ENCODE peak calls at places on chromosomes 2 and 18, in six cellular contexts. Y is IMR-90, Q is H9, A is neuronal stem cell, S is H1, C is mesenchymal stem cell. I is an unnamed sample. For H3K79me1, the result is how much of the 10 kb centered on the place peaks cover.

GRCh38 chr2:222561817-222562424 is 94.0 kb downstream of the FARSB start:
- DNase-seq in Y (peak), Q (peak), A (peak), S (peak), C (peak), I (peak)

GRCh38 chr2:139514946-139515345 is 734.8 kb upstream of the NXPH2 start:
- DNase-seq in Y (no peak), Q (no peak), A (no peak), S (no peak), C (no peak), I (no peak)

GRCh38 chr2:105912081-105912480 is 167.4 kb downstream of the NCK2 start:
- DNase-seq in Y (peak), Q (no peak), A (no peak), S (no peak), C (peak), I (no peak)

GRCh38 chr2:238320648-238321281 is 447 bp downstream of the TRAF3IP1 start:
- DNase-seq in Y (peak), Q (no peak), A (no peak), S (no peak), C (peak), I (peak)

GRCh38 chr2:134988994-134989605 is 58.1 kb downstream of the MAP3K19 start:
- DNase-seq in Y (peak), Q (no peak), A (no peak), S (no peak), C (peak), I (no peak)

GRCh38 chr2:10493636-10494281 is 45.6 kb upstream of the ODC1 start:
- DNase-seq in Y (peak), Q (no peak), A (no peak), S (no peak), C (peak), I (no peak)

GRCh38 chr18:79616651-79617518 is 62.7 kb upstream of the CTDP1 start:
- DNase-seq in Y (peak), Q (no peak), A (peak), S (no peak), C (peak), I (no peak)

GRCh38 chr2:2847131-2847740 is 516.2 kb upstream of the MYT1L start:
- DNase-seq in Y (no peak), Q (no peak), A (no peak), S (no peak), C (no peak), I (no peak)

GRCh38 chr2:123566291-123566946 is 458.7 kb upstream of the CNTNAP5 start:
- DNase-seq in Y (no peak), Q (no peak), A (no peak), S (no peak), C (no peak), I (no peak)

GRCh38 chr2:105373344-105373781 is 25.5 kb downstream of the FHL2 start:
- DNase-seq in Y (peak), Q (no peak), A (no peak), S (no peak), C (no peak), I (no peak)

GRCh38 chr18:61869631-61870030 is 23.2 kb downstream of the RNF152 start:
- DNase-seq in Y (peak), Q (no peak), A (no peak), S (no peak), C (peak), I (no peak)

GRCh38 chr2:112690853-112691390 is 29.9 kb upstream of the NT5DC4 start:
- DNase-seq in Y (peak), Q (peak), A (no peak), S (peak), C (peak), I (peak)

GRCh38 chr18:36537289-36537688 is 239.8 kb downstream of the FHOD3 start:
- DNase-seq in Y (no peak), Q (peak), A (no peak), S (no peak), C (no peak), I (no peak)

GRCh38 chr2:19321946-19322345 is 36.5 kb downstream of the OSR1 start:
- DNase-seq in Y (peak), Q (no peak), A (no peak), S (no peak), C (no peak), I (peak)

DNA sequence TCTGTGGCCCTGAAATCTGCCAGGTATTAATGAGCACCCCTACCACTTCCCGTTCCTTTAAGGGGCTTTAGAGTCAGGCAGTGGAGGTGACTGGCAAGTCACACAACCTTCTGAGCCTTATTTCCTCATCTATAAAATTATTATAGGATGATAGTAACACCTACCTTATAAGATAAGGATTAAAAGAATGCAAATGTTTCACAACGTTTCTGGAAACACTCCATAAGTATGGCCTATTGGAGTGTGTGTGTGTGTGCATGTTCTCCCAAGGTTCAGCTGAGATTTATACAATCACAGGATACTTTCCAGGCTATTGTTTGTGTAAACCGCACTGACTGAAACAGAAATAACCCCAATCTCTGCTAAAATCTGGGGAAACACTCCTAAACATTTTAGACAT is 176.0 kb downstream of the PDE11A start:
- DNase-seq in Y (no peak), Q (no peak), A (no peak), S (no peak), C (no peak), I (no peak)
- H3K4me2 ChIP-seq in Y (no peak), Q (no peak), A (no peak), S (no peak), C (no peak), I (no peak)

GRCh38 chr2:210324458-210324857 is 9.5 kb upstream of the MYL1 start:
- DNase-seq in Y (no peak), Q (no peak), A (no peak), S (no peak), C (no peak), I (no peak)
- H3K79me1 ChIP-seq in Y (under half), Q (under half), A (under half), S (under half), C (under half), I (under half)

GRCh38 chr2:231373184-231373583 is 22.3 kb upstream of the B3GNT7 start:
- DNase-seq in Y (no peak), Q (no peak), A (no peak), S (no peak), C (no peak), I (no peak)

GRCh38 chr2:231370429-231370748 is 25.1 kb upstream of the B3GNT7 start:
- DNase-seq in Y (no peak), Q (peak), A (no peak), S (no peak), C (no peak), I (no peak)

GRCh38 chr2:231372326-231372725 is 23.2 kb upstream of the B3GNT7 start:
- DNase-seq in Y (no peak), Q (no peak), A (no peak), S (no peak), C (no peak), I (no peak)

GRCh38 chr2:231370749-231371429 is 24.6 kb upstream of the B3GNT7 start:
- DNase-seq in Y (no peak), Q (peak), A (no peak), S (no peak), C (no peak), I (peak)

DNA sequence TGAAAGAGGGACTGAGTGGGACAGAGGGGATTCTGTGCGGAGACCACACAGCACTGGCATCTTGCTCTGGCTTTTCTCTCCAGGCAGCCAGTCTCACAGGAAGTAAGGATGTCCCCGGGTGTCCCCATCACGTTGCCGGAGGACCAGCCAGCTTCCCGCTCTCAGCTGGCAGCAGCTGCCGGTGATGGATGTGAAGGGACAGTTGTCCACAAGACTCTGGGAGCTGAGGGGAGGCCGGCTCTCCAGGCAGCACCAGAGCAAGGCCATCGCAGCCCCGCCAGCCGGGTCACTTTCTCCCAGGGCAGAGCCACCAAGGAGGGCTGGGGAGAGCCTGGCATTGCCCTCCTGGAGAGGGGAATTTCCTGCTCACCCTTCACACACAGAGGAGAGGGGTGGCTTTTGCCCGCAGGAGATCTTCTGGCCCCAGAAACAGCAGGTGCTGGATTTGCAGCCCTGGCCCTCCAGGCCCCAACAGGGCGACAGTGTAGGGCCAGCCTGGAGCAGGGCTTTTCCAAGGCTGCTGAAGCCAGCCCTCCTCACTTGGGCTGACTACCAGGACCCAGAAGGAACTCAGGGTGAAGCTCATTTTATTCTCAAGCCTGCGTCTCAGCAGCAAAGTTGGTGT is 24.0 kb upstream of the B3GNT7 start:
- DNase-seq in Y (no peak), Q (no peak), A (no peak), S (no peak), C (no peak), I (no peak)
- H2BK5ac ChIP-seq in Y (no peak), Q (no peak), A (no peak), S (peak), C (no peak), I (no peak)

GRCh38 chr2:58146707-58147106 is 94.4 kb downstream of the FANCL start:
- DNase-seq in Y (peak), Q (no peak), A (no peak), S (no peak), C (no peak), I (no peak)
- H3K4me2 ChIP-seq in Y (no peak), Q (no peak), A (no peak), S (no peak), C (no peak), I (no peak)

GRCh38 chr2:120765031-120765910 is 29.6 kb downstream of the GLI2 start:
- DNase-seq in Y (peak), Q (peak), A (no peak), S (no peak), C (peak), I (no peak)

GRCh38 chr2:120762341-120763061 is 26.8 kb downstream of the GLI2 start:
- DNase-seq in Y (no peak), Q (peak), A (no peak), S (no peak), C (no peak), I (no peak)

GRCh38 chr2:120763516-120763915 is 27.8 kb downstream of the GLI2 start:
- DNase-seq in Y (no peak), Q (peak), A (no peak), S (no peak), C (peak), I (no peak)

GRCh38 chr2:120764434-120764833 is 28.8 kb downstream of the GLI2 start:
- DNase-seq in Y (no peak), Q (peak), A (no peak), S (no peak), C (no peak), I (no peak)

DNA sequence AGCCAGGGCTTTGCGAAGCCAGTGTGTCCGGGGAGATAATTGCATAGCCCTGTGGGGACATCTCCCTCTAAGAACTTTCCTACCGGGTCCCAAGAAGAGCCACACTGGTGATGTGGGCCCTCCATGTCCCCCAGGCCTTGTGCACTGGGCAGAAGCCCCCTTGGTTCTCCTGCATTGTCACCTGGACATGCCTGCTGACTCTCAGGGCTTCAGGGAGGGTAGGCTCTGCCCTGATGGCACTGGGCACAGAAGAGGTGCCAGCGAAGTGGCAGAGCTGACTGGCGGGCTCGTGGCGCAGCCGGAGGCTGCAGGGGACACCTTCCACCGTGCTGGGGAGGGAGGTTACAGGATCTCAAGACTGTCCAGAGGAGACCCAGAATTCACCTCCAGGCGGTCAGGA is 28.3 kb downstream of the GLI2 start:
- DNase-seq in Y (no peak), Q (peak), A (no peak), S (no peak), C (no peak), I (no peak)
- H3K79me1 ChIP-seq in Y (under half), Q (under half), A (under half), S (half or more), C (half or more), I (under half)

GRCh38 chr2:69164379-69164778 is 151.4 kb downstream of the ANTXR1 start:
- DNase-seq in Y (peak), Q (no peak), A (no peak), S (no peak), C (peak), I (peak)

GRCh38 chr2:69163556-69163955 is 150.6 kb downstream of the ANTXR1 start:
- DNase-seq in Y (no peak), Q (no peak), A (no peak), S (no peak), C (no peak), I (peak)

GRCh38 chr2:69165079-69165478 is 152.1 kb downstream of the ANTXR1 start:
- DNase-seq in Y (no peak), Q (no peak), A (no peak), S (no peak), C (no peak), I (no peak)

GRCh38 chr2:69162121-69162520 is 149.1 kb downstream of the ANTXR1 start:
- DNase-seq in Y (no peak), Q (no peak), A (no peak), S (no peak), C (no peak), I (no peak)

DNA sequence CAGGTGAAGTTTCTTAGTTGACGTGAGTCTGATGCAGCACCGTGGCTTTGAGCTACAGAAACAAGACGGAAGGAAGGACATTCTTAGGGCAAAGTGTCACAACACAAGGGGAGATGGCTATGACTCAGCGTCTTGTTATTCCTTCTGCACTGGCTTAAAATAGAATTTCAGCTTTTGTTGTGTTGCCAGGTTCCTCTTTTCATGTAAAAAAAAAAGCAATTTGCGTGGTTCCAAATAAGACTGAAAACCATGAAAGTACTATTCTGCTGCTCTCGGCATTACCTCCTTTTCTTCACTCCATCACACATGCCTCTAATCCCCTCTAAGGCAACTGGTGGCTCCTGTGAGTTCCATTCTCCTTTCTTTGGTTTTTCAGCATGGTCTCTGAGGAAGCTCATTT is 150.1 kb downstream of the ANTXR1 start:
- DNase-seq in Y (peak), Q (no peak), A (no peak), S (no peak), C (peak), I (peak)
- H2BK5ac ChIP-seq in Y (peak), Q (no peak), A (no peak), S (no peak), C (peak), I (peak)

GRCh38 chr2:233380132-233381012 is 26.1 kb downstream of the DGKD start:
- DNase-seq in Y (peak), Q (no peak), A (no peak), S (no peak), C (no peak), I (no peak)
- H3K4me2 ChIP-seq in Y (no peak), Q (no peak), A (no peak), S (no peak), C (no peak), I (no peak)

DNA sequence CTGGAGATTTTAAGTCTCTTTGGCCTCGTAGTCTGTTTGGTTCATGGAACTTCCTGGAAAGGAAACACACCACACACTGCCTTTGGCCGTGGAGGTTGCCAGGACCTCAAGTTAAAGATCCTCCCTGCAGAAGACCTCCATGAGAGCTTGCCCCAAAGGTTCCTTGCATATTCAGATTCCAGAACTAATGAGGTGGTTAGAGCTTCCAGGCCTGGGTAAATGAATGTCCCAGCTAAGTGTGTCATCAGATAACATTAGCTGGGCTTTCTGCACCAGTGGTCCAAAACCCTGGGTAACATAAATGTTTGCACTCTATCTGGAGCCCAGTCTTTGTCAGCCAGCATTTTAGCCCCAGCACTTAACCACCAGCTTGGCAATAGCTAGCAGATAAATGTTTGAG is 122.1 kb upstream of the EML6 start:
- DNase-seq in Y (no peak), Q (no peak), A (no peak), S (no peak), C (no peak), I (no peak)
- H3K79me1 ChIP-seq in Y (half or more), Q (under half), A (under half), S (under half), C (under half), I (under half)

I was measured in trophoblast cell.